ENCODE peak calls at places on chromosomes 4 and X, in six cellular contexts. T, A, B, S, O and Y are unnamed samples.

GRCh38 chr4:108512615-108513505 is 107.5 kb upstream of the RPL34 start:
- DNase-seq in T (peak; percentile 34), A (peak; percentile 11), B (no peak), S (peak; percentile 53), O (peak; percentile 15), Y (peak; percentile 29)

GRCh38 chr4:181224826-181225225 is 1018.4 kb upstream of the TENM3 start:
- DNase-seq in A (no peak), B (no peak), S (no peak), O (no peak), T (no peak), Y (no peak)

GRCh38 chr4:41753942-41754341 is 5.4 kb upstream of the PHOX2B start:
- DNase-seq in O (no peak), A (no peak), S (no peak), T (peak; percentile 57), B (no peak), Y (no peak)

GRCh38 chr4:4406455-4407298 is 19.8 kb downstream of the NSG1 start:
- DNase-seq in B (no peak), A (no peak), S (no peak), O (no peak), T (peak; percentile 90), Y (no peak)

GRCh38 chr4:45621926-45622325 is 501.9 kb downstream of the GABRG1 start:
- DNase-seq in B (no peak), O (no peak), T (no peak), S (no peak), A (peak; percentile 1), Y (no peak)

GRCh38 chr4:29770627-29771026 is 949.5 kb upstream of the PCDH7 start:
- DNase-seq in B (no peak), S (no peak), T (no peak), O (no peak), A (no peak), Y (no peak)

GRCh38 chrX:70508296-70508911 is 63.8 kb downstream of the DLG3 start:
- DNase-seq in T (no peak), A (no peak), B (no peak), S (no peak), O (no peak), Y (peak; percentile 44)

GRCh38 chrX:44898411-44899221 is 25.6 kb downstream of the KDM6A start:
- DNase-seq in T (no peak), B (no peak), O (no peak), A (no peak), S (no peak), Y (peak; percentile 20)

GRCh38 chrX:130025256-130025655 is 42.8 kb downstream of the BCORL1 start:
- DNase-seq in S (no peak), A (peak; percentile 4), O (no peak), B (no peak), T (no peak), Y (no peak)

GRCh38 chr4:56619160-56619559 is 61.9 kb downstream of the HOPX start:
- DNase-seq in O (no peak), T (peak; percentile 21), A (no peak), B (no peak), S (no peak), Y (no peak)

GRCh38 chr4:52869196-52869595 is 7.1 kb downstream of the RASL11B start:
- DNase-seq in A (no peak), O (no peak), B (no peak), T (peak; percentile 88), S (no peak), Y (no peak)

GRCh38 chrX:150236304-150236703 is 126.8 kb upstream of the MAMLD1 start:
- DNase-seq in O (no peak), S (no peak), T (no peak), A (no peak), B (no peak), Y (no peak)

GRCh38 chr4:178275671-178276360 is 833.6 kb upstream of the AGA start:
- DNase-seq in S (no peak), A (peak; percentile 6), O (no peak), T (peak; percentile 6), B (no peak), Y (no peak)
- TF ChIP-seq CHD2 in S (no peak), A (no peak), O (no peak), T (no peak), B (no peak), Y (no peak)

GRCh38 chr4:146957252-146957651 is 11.6 kb upstream of the TTC29 start:
- DNase-seq in A (peak; percentile 27), B (no peak), S (no peak), T (no peak), O (no peak), Y (no peak)

GRCh38 chr4:146960634-146961033 is 15.0 kb upstream of the TTC29 start:
- DNase-seq in S (no peak), A (no peak), T (no peak), O (no peak), B (no peak), Y (no peak)

DNA sequence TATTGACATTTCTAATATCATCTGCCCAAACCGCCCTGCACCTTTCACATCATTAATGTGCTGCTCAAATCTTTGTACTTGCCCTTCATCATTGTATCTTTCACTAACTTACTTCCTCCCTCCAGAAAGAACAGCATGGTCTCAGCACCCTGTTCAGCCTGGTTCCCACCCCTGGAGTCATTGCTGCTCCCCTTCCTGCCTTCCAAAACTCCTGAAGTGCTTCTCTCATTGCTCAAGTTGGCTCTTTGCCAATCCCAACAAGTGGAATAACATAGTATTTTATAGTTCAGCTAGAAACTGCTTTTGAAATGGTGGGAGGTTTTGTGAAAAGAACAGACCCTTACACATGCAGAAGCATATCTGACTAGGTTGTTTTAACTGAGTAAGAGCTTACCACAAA is 14.0 kb upstream of the TTC29 start:
- DNase-seq in A (no peak), S (no peak), B (no peak), T (no peak), O (no peak), Y (no peak)
- TF ChIP-seq CHD2 in A (no peak), S (no peak), B (no peak), T (no peak), O (no peak), Y (no peak)

DNA sequence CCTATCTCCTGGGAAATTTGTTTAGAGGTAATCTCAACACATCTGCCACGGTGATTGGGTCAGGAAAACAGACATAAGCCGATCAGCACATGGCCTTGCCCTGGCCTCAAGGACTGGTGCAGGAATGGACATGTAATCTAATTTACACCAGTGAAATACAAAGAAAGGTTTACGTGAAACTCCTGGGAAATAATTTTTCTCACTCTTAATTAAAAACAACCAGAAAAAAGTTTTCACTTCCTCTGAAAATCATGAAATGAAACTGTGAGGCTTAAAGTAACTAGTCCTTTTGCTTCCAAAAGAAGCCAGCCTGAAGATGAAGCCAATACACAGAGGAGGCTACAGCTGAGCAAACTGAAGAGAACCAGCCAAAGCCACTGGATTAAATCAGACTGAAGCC is 154.1 kb upstream of the FAM241A start:
- DNase-seq in B (peak; percentile 61), O (no peak), T (no peak), S (no peak), A (no peak), Y (no peak)
- TF ChIP-seq CHD2 in B (peak; percentile 30), O (no peak), T (no peak), S (no peak), A (no peak), Y (no peak)

GRCh38 chr4:165133150-165133549 is 20.5 kb upstream of the TMEM192 start:
- DNase-seq in A (no peak), T (no peak), S (no peak), O (no peak), B (no peak), Y (no peak)

GRCh38 chr4:165137205-165137604 is 24.5 kb upstream of the TMEM192 start:
- DNase-seq in S (no peak), B (no peak), T (no peak), O (no peak), A (no peak), Y (no peak)

GRCh38 chr4:165136529-165136928 is 23.9 kb upstream of the TMEM192 start:
- DNase-seq in T (no peak), O (no peak), S (no peak), A (no peak), B (no peak), Y (no peak)

GRCh38 chr4:165129924-165130323 is 17.3 kb upstream of the TMEM192 start:
- DNase-seq in O (no peak), T (no peak), S (no peak), B (no peak), A (no peak), Y (no peak)

GRCh38 chr4:165131247-165131832 is 18.7 kb upstream of the TMEM192 start:
- DNase-seq in B (peak; percentile 41), T (peak; percentile 70), O (peak; percentile 36), S (peak; percentile 52), A (peak; percentile 44), Y (peak; percentile 57)
- TF ChIP-seq CHD2 in B (no peak), T (no peak), O (no peak), S (no peak), A (no peak), Y (no peak)

GRCh38 chrX:16444353-16444752 is 205.6 kb upstream of the S100G start:
- DNase-seq in S (no peak), A (no peak), O (no peak), T (no peak), B (no peak), Y (no peak)

DNA sequence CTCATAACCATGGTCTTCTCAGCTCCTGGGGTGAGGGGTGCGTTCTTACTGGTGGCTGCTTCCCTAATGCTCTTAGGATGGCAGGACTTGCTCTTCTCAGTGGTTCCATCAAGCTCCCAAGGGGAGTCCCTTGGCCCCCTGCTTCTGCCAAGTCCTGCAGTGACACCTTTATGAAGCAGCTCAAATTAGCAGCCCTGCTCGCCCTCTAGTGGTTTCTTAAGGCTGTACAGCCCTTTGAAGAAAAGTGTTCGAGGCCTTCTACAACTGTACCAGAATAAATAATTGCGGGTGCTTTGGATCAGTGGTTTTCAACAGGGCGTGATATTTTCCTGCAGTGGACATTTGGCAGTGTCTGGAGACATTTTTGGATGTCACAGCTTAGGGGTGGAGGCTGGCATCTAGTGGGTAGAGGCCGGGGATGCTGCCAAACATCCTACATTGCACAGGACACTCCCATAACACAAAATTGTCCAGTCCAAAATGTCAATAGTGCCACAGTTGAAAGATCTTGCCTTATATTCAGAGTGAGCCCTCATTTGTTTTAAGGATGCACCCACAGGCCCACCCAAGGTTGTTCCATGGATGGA is 204.7 kb upstream of the S100G start:
- DNase-seq in A (peak; percentile 45), S (peak; percentile 29), O (no peak), T (peak; percentile 41), B (no peak), Y (peak; percentile 1)
- TF ChIP-seq CHD2 in A (no peak), S (no peak), O (no peak), T (no peak), B (no peak), Y (no peak)